ENCODE peak calls at places on chromosome 5, in ten cellular contexts. W is hypothalamus; M is CD8-positive, alpha-beta memory T cell; O is fibroblast of pulmonary artery; K is MG63; Y is heart right ventricle; B is NCI-H2029 treated with DMSO at 0.1 percent for 48 hours; E is left ventricle myocardium inferior; X is KBM-7; Q is pons. N is an unnamed sample.

GRCh38 chr5:75630875-75631274 is 19.6 kb downstream of the ANKDD1B start:
- DNase-seq in W (no peak), M (no peak), O (no peak), K (no peak), Y (no peak), B (no peak), E (no peak), X (no peak), Q (no peak), N (no peak)

GRCh38 chr5:65818592-65818991 is 96.6 kb downstream of the NLN start:
- DNase-seq in W (peak), M (no peak), O (no peak), K (no peak), Y (no peak), B (no peak), E (no peak), X (no peak), Q (peak), N (no peak)

GRCh38 chr5:161305601-161306000 is 240.9 kb downstream of the GABRB2 start:
- DNase-seq in W (no peak), M (no peak), O (no peak), K (no peak), Y (no peak), B (no peak), E (no peak), X (no peak), Q (no peak), N (no peak)

GRCh38 chr5:155089649-155090048 is 76.1 kb downstream of the KIF4B start:
- DNase-seq in W (no peak), M (no peak), O (peak), K (no peak), Y (no peak), B (no peak), E (no peak), X (no peak), Q (no peak), N (no peak)

GRCh38 chr5:43073597-43074546 is 33.8 kb upstream of the ANXA2R start:
- DNase-seq in W (no peak), M (peak), O (peak), K (peak), Y (no peak), B (peak), E (no peak), X (peak), Q (peak), N (no peak)

GRCh38 chr5:120604898-120605297 is 140.8 kb downstream of the PRR16 start:
- DNase-seq in W (no peak), M (no peak), O (peak), K (peak), Y (no peak), B (no peak), E (no peak), X (no peak), Q (no peak), N (no peak)

GRCh38 chr5:132825824-132826391 is 4.5 kb downstream of the SHROOM1 start:
- DNase-seq in W (no peak), M (no peak), O (no peak), K (no peak), Y (no peak), B (no peak), E (no peak), X (no peak), Q (no peak), N (no peak)

GRCh38 chr5:61200582-61201155 is 38.4 kb upstream of the SMIM15 start:
- DNase-seq in W (no peak), M (no peak), O (peak), K (no peak), Y (no peak), B (no peak), E (no peak), X (no peak), Q (no peak), N (peak)

GRCh38 chr5:112641515-112642110 is 96.1 kb upstream of the APC start:
- DNase-seq in W (no peak), M (no peak), O (no peak), K (no peak), Y (no peak), B (no peak), E (no peak), X (no peak), Q (no peak), N (no peak)

GRCh38 chr5:78698218-78698751 is 49.7 kb upstream of the LHFPL2 start:
- DNase-seq in W (no peak), M (no peak), O (peak), K (peak), Y (peak), B (no peak), E (peak), X (no peak), Q (no peak), N (no peak)

GRCh38 chr5:83921794-83922193 is 201.1 kb upstream of the HAPLN1 start:
- DNase-seq in W (no peak), M (no peak), O (no peak), K (no peak), Y (no peak), B (no peak), E (no peak), X (no peak), Q (no peak), N (no peak)

GRCh38 chr5:36304095-36304494 is 2.4 kb upstream of the RANBP3L start:
- DNase-seq in W (no peak), M (no peak), O (no peak), K (no peak), Y (no peak), B (no peak), E (no peak), X (no peak), Q (no peak), N (no peak)

GRCh38 chr5:151868451-151868850 is 56.2 kb downstream of the GLRA1 start:
- DNase-seq in W (no peak), M (peak), O (no peak), K (no peak), Y (no peak), B (no peak), E (no peak), X (no peak), Q (no peak), N (peak)

N was measured in GM12878.